ENCODE peak calls at places on chromosome 12, in eight cellular contexts. A, T, M, O, D, S, L and I are unnamed samples.

GRCh38 chr12:2834581-2835491 is at the start of gene NRIP2:
- DNase-seq in D (no peak), T (no peak), S (no peak), A (no peak), M (peak), O (no peak), L (no peak), I (no peak)

GRCh38 chr12:38201461-38202276 is 114.9 kb upstream of the ALG10B start:
- DNase-seq in D (no peak), T (no peak), L (no peak), M (no peak), A (no peak), S (no peak), O (no peak), I (no peak)

GRCh38 chr12:6044082-6044481 is 80.4 kb downstream of the VWF start:
- DNase-seq in M (no peak), A (no peak), D (peak), S (peak), O (peak), L (no peak), T (no peak), I (no peak)

GRCh38 chr12:62372825-62373224 is 93.8 kb upstream of the MON2 start:
- DNase-seq in A (no peak), D (no peak), O (no peak), S (no peak), L (no peak), T (no peak), M (no peak), I (no peak)

GRCh38 chr12:56034586-56035332 is 7.0 kb upstream of the RPS26 start:
- DNase-seq in S (no peak), O (no peak), M (no peak), T (no peak), A (no peak), L (no peak), D (no peak), I (no peak)

GRCh38 chr12:46402451-46402850 is 29.9 kb upstream of the SLC38A2 start:
- DNase-seq in S (no peak), D (peak), M (peak), A (no peak), T (no peak), L (no peak), O (peak), I (no peak)

GRCh38 chr12:65825573-65826512 is 1.6 kb downstream of the HMGA2 start:
- DNase-seq in S (no peak), L (peak), O (no peak), A (peak), M (peak), D (no peak), T (no peak), I (peak)

GRCh38 chr12:12560587-12561304 is 1.9 kb downstream of the DUSP16 start:
- DNase-seq in T (no peak), S (peak), A (peak), L (peak), O (peak), D (peak), M (peak), I (no peak)

GRCh38 chr12:122834921-122835692 is at the start of gene HIP1R:
- DNase-seq in O (no peak), T (no peak), A (peak), M (peak), S (no peak), D (no peak), L (peak), I (no peak)

GRCh38 chr12:8145754-8146415 is 10.9 kb upstream of the ZNF705A start:
- DNase-seq in L (no peak), M (no peak), O (no peak), A (no peak), D (no peak), S (no peak), T (no peak), I (no peak)

GRCh38 chr12:22527999-22528398 is 16.3 kb downstream of the C2CD5 start:
- DNase-seq in T (no peak), M (no peak), L (no peak), O (peak), A (no peak), D (peak), S (no peak), I (no peak)

GRCh38 chr12:12723147-12723680 is 6.0 kb downstream of the CDKN1B start:
- DNase-seq in T (no peak), A (peak), D (no peak), L (no peak), S (peak), O (no peak), M (no peak), I (no peak)

GRCh38 chr12:115294443-115295133 is 610.6 kb upstream of the TBX3 start:
- DNase-seq in D (peak), O (no peak), A (peak), T (no peak), L (no peak), M (no peak), S (peak), I (no peak)

GRCh38 chr12:34190054-34190453 is 167.8 kb downstream of the ALG10 start:
- DNase-seq in O (no peak), S (no peak), A (no peak), M (no peak), T (no peak), D (no peak), L (no peak), I (no peak)

GRCh38 chr12:34188974-34189373 is 166.7 kb downstream of the ALG10 start:
- DNase-seq in S (no peak), D (no peak), T (no peak), M (no peak), L (no peak), O (no peak), A (no peak), I (no peak)

DNA sequence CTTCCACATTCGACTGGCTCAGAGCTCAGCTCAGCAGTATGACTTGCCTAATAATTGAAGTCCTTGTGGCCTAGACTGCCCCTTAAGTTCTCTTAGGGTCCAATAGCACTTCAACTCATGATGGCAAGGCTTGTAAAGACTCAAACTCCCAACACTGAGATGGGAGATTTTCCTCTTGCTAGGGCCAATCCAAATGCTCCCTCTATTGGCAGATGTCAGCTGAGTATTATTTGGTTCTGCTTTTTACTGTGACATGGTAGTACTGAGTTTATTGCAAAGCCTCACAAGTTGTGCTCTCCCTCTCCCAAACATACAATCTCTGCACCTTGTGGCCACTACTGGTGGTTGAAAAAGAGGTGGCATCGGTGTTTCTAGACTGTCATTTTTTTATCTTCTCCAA is 164.2 kb downstream of the ALG10 start:
- DNase-seq in T (no peak), O (no peak), D (no peak), M (no peak), A (no peak), L (no peak), S (no peak), I (no peak)
- TF ChIP-seq CTCF in T (no peak), O (no peak), D (no peak), M (no peak), A (no peak), L (no peak), S (no peak), I (no peak)

DNA sequence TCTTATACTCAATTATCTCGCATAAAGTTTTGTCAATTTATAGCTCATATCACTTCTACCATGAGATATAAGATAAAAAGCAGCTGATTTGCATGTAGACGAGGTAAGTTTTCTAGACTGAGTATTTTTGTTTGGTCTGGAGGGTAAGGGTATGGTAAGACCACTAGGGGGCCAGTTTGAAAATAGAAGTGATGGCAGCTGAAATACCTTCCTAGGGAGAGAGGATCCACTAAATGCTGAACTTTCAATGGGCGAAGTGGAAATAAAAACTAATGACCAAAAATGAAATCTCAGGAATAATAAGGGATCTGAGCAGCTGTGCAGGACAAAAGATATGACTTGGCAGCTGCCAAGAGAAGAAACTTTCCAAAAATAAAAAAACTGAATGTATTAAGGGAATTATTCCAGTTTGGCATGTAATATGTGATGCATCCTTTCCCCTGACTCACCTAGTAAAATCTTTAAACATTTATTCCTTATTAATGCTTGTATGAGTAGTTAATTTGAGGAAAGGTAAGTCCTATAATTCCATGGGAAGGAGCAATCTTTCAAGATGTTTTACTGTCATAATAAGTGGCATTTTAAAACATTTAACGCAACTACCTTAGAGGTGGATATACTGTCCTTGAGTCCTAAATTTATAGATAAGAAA is 754.5 kb downstream of the C12orf50 start:
- DNase-seq in S (peak), O (peak), L (no peak), D (no peak), T (no peak), M (no peak), A (peak), I (no peak)
- TF ChIP-seq CTCF in S (peak), O (no peak), L (no peak), D (peak), T (no peak), M (peak), A (peak), I (peak)

GRCh38 chr12:52900166-52900895 is 4.5 kb downstream of the KRT8 start:
- DNase-seq in L (no peak), T (no peak), S (no peak), A (no peak), O (no peak), D (no peak), M (no peak), I (no peak)
- TF ChIP-seq CTCF in L (no peak), T (no peak), S (no peak), A (no peak), O (no peak), D (no peak), M (no peak), I (no peak)

GRCh38 chr12:95520825-95521224 is 30.5 kb downstream of the USP44 start:
- DNase-seq in T (no peak), S (no peak), M (no peak), A (no peak), D (no peak), O (no peak), L (no peak), I (no peak)
- TF ChIP-seq CTCF in T (no peak), S (no peak), M (no peak), A (no peak), D (no peak), O (no peak), L (no peak), I (no peak)

GRCh38 chr12:28958553-28959195 is 190.4 kb upstream of the FAR2 start:
- DNase-seq in M (no peak), D (no peak), O (no peak), L (no peak), S (peak), T (no peak), A (no peak), I (no peak)

GRCh38 chr12:28961948-28962384 is 187.1 kb upstream of the FAR2 start:
- DNase-seq in S (peak), A (no peak), D (no peak), O (no peak), T (no peak), M (no peak), L (no peak), I (no peak)

GRCh38 chr12:28966049-28966778 is 182.9 kb upstream of the FAR2 start:
- DNase-seq in O (no peak), D (no peak), T (no peak), S (no peak), L (no peak), A (no peak), M (no peak), I (no peak)

GRCh38 chr12:28967426-28967825 is 181.7 kb upstream of the FAR2 start:
- DNase-seq in T (no peak), S (no peak), D (no peak), O (no peak), A (no peak), M (no peak), L (no peak), I (no peak)

GRCh38 chr12:28963554-28963953 is 185.5 kb upstream of the FAR2 start:
- DNase-seq in O (peak), A (peak), T (no peak), M (no peak), S (peak), L (no peak), D (peak), I (no peak)
- TF ChIP-seq CTCF in O (no peak), A (peak), T (no peak), M (peak), S (peak), L (no peak), D (peak), I (peak)

GRCh38 chr12:53917126-53917525 is 21.5 kb upstream of the HOXC13 start:
- DNase-seq in A (no peak), T (no peak), D (no peak), L (no peak), S (no peak), M (no peak), O (no peak), I (no peak)
- TF ChIP-seq CTCF in A (no peak), T (no peak), D (no peak), L (no peak), S (no peak), M (no peak), O (no peak), I (no peak)

GRCh38 chr12:94039914-94040313 is 108.5 kb upstream of the PLXNC1 start:
- DNase-seq in A (no peak), M (no peak), O (no peak), S (no peak), T (no peak), L (no peak), D (no peak), I (no peak)

GRCh38 chr12:94041833-94042232 is 106.5 kb upstream of the PLXNC1 start:
- DNase-seq in T (no peak), A (no peak), D (no peak), S (no peak), O (no peak), M (no peak), L (no peak), I (no peak)

GRCh38 chr12:94038605-94039004 is 109.8 kb upstream of the PLXNC1 start:
- DNase-seq in O (no peak), M (no peak), A (no peak), D (no peak), T (no peak), S (no peak), L (no peak), I (no peak)

GRCh38 chr12:94037444-94037843 is 110.9 kb upstream of the PLXNC1 start:
- DNase-seq in L (no peak), T (no peak), O (no peak), A (no peak), M (no peak), S (no peak), D (no peak), I (no peak)

DNA sequence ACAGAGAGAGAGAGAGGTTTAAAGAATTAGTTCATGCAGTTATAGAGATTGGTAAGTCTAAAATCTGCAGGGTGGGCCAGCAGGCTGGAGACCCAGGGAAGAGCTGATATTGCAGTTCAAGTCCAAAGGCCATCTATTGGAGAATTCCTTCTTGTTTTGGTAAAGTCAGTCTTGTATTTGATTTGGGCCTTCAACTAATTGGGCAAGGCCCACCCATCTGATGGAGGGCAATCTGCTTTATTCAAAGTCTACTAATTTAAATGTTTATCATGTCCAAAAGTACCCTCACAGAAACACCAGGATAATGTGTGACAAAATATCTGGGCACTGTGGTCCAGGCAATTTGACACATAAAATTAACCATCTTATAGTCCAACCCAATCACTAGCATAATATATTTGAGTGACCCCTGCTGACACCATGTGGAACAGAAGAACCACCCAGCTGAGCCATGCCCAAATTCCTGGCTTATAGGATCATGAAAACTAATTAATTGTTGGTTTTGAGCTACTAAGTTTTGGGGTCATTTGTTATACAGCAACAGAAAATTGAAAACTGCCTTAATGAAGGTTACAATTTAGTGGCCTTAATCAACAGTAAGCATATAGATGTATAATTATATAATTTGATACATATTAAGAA is 109.1 kb upstream of the PLXNC1 start:
- DNase-seq in L (no peak), T (no peak), O (no peak), S (no peak), D (no peak), M (no peak), A (no peak), I (no peak)
- TF ChIP-seq CTCF in L (no peak), T (no peak), O (no peak), S (no peak), D (no peak), M (no peak), A (no peak), I (no peak)

GRCh38 chr12:33628087-33628486 is 188.5 kb upstream of the SYT10 start:
- DNase-seq in L (no peak), M (no peak), S (no peak), D (no peak), O (no peak), T (no peak), A (peak), I (no peak)
- TF ChIP-seq CTCF in L (no peak), M (no peak), S (no peak), D (no peak), O (no peak), T (no peak), A (no peak), I (peak)

GRCh38 chr12:49357099-49357678 is 10.1 kb upstream of the SPATS2 start:
- DNase-seq in T (no peak), A (peak), M (no peak), L (peak), O (no peak), D (peak), S (peak), I (no peak)
- TF ChIP-seq CTCF in T (peak), A (peak), M (peak), L (peak), O (peak), D (peak), S (peak), I (peak)